ENCODE peak calls at places on chromosome 14, in five cellular contexts. One of them, this sample, is unnamed.

GRCh38 chr14:90570463-90570860 is 173.6 kb downstream of the CALM1 start:
- DNase-seq in dermis microvascular lymphatic vessel endothelial cell: no peak
- DNase-seq in effector memory CD4-positive, alpha-beta T cell: no peak
- DNase-seq in fibroblast of mammary gland: no peak
- DNase-seq in AG09319: no peak
- DNase-seq in this sample: no peak

GRCh38 chr14:89125216-89125615 is 291.8 kb downstream of the FOXN3 start:
- DNase-seq in effector memory CD4-positive, alpha-beta T cell: no peak
- DNase-seq in dermis microvascular lymphatic vessel endothelial cell: no peak
- DNase-seq in AG09319: no peak
- DNase-seq in fibroblast of mammary gland: no peak
- DNase-seq in this sample: no peak

GRCh38 chr14:37262649-37263048 is 64.9 kb downstream of the MIPOL1 start:
- DNase-seq in dermis microvascular lymphatic vessel endothelial cell: no peak
- DNase-seq in AG09319: no peak
- DNase-seq in fibroblast of mammary gland: no peak
- DNase-seq in effector memory CD4-positive, alpha-beta T cell: no peak
- DNase-seq in this sample: no peak

GRCh38 chr14:105508069-105508468 is 17.0 kb downstream of the TEDC1 start:
- DNase-seq in dermis microvascular lymphatic vessel endothelial cell: no peak
- DNase-seq in AG09319: no peak
- DNase-seq in effector memory CD4-positive, alpha-beta T cell: no peak
- DNase-seq in fibroblast of mammary gland: no peak
- DNase-seq in this sample: peak

GRCh38 chr14:51680031-51680430 is 28.3 kb downstream of the FRMD6 start:
- DNase-seq in AG09319: no peak
- DNase-seq in fibroblast of mammary gland: no peak
- DNase-seq in dermis microvascular lymphatic vessel endothelial cell: no peak
- DNase-seq in effector memory CD4-positive, alpha-beta T cell: no peak
- DNase-seq in this sample: no peak

GRCh38 chr14:76956253-76957090 is 72.0 kb downstream of the IRF2BPL start:
- DNase-seq in AG09319: peak
- DNase-seq in effector memory CD4-positive, alpha-beta T cell: peak
- DNase-seq in fibroblast of mammary gland: peak
- DNase-seq in dermis microvascular lymphatic vessel endothelial cell: peak
- DNase-seq in this sample: peak

GRCh38 chr14:100719976-100720520 is 6.6 kb upstream of the DLK1 start:
- DNase-seq in fibroblast of mammary gland: no peak
- DNase-seq in AG09319: no peak
- DNase-seq in dermis microvascular lymphatic vessel endothelial cell: no peak
- DNase-seq in effector memory CD4-positive, alpha-beta T cell: no peak
- DNase-seq in this sample: no peak

GRCh38 chr14:24228902-24229301 is 3.3 kb downstream of the NEDD8 start:
- DNase-seq in AG09319: no peak
- DNase-seq in dermis microvascular lymphatic vessel endothelial cell: no peak
- DNase-seq in effector memory CD4-positive, alpha-beta T cell: no peak
- DNase-seq in fibroblast of mammary gland: no peak
- DNase-seq in this sample: no peak

GRCh38 chr14:104383088-104383805 is 196.3 kb upstream of the C14orf180 start:
- DNase-seq in dermis microvascular lymphatic vessel endothelial cell: no peak
- DNase-seq in AG09319: no peak
- DNase-seq in effector memory CD4-positive, alpha-beta T cell: no peak
- DNase-seq in fibroblast of mammary gland: no peak
- DNase-seq in this sample: peak

This sample was measured in suprapubic skin.